ENCODE peak calls at places on chromosome 15, in four cellular contexts. One of them, this sample, is unnamed.

GRCh38 chr15:64092864-64093626 is 593 bp downstream of the CIAO2A start:
- DNase-seq in AG04450: no peak
- DNase-seq in OCI-M1: peak; percentile 79
- DNase-seq in ecto neural progenitor cell: no peak
- DNase-seq in this sample: no peak

GRCh38 chr15:31905054-31905453 is 125.3 kb upstream of the CHRNA7 start:
- DNase-seq in OCI-M1: no peak
- DNase-seq in ecto neural progenitor cell: no peak
- DNase-seq in AG04450: no peak
- DNase-seq in this sample: no peak

GRCh38 chr15:45660231-45660979 is 25.6 kb downstream of the SQOR start:
- DNase-seq in AG04450: no peak
- DNase-seq in OCI-M1: peak; percentile 25
- DNase-seq in ecto neural progenitor cell: no peak
- DNase-seq in this sample: no peak

GRCh38 chr15:28919679-28920655 is 34.2 kb downstream of the APBA2 start:
- DNase-seq in OCI-M1: no peak
- DNase-seq in ecto neural progenitor cell: no peak
- DNase-seq in AG04450: no peak
- DNase-seq in this sample: no peak

GRCh38 chr15:64635486-64635815 is 139.9 kb downstream of the RBPMS2 start:
- DNase-seq in AG04450: peak; percentile 42
- DNase-seq in OCI-M1: peak; percentile 65
- DNase-seq in ecto neural progenitor cell: no peak
- DNase-seq in this sample: peak; percentile 57

GRCh38 chr15:34241376-34242350 is 16.8 kb downstream of the EMC4 start:
- DNase-seq in AG04450: no peak
- DNase-seq in OCI-M1: peak; percentile 71
- DNase-seq in ecto neural progenitor cell: no peak
- DNase-seq in this sample: no peak

GRCh38 chr15:74391604-74392401 is 24.4 kb upstream of the CYP11A1 start:
- DNase-seq in ecto neural progenitor cell: no peak
- DNase-seq in OCI-M1: peak; percentile 41
- DNase-seq in AG04450: no peak
- DNase-seq in this sample: no peak

GRCh38 chr15:60649845-60650548 is 171.1 kb upstream of the ICE2 start:
- DNase-seq in ecto neural progenitor cell: no peak
- DNase-seq in OCI-M1: no peak
- DNase-seq in AG04450: no peak
- DNase-seq in this sample: no peak

GRCh38 chr15:62618432-62618831 is 424.1 kb upstream of the TPM1 start:
- DNase-seq in AG04450: peak; percentile 79
- DNase-seq in ecto neural progenitor cell: no peak
- DNase-seq in OCI-M1: no peak
- DNase-seq in this sample: peak; percentile 24

GRCh38 chr15:35624881-35625280 is 78.9 kb upstream of the DPH6 start:
- DNase-seq in AG04450: peak; percentile 64
- DNase-seq in ecto neural progenitor cell: no peak
- DNase-seq in OCI-M1: no peak
- DNase-seq in this sample: peak; percentile 74

GRCh38 chr15:67105991-67106763 is 40.8 kb downstream of the SMAD3 start:
- DNase-seq in ecto neural progenitor cell: no peak
- DNase-seq in OCI-M1: no peak
- DNase-seq in AG04450: no peak
- DNase-seq in this sample: no peak

GRCh38 chr15:94119923-94120775 is 111.2 kb upstream of the MCTP2 start:
- DNase-seq in AG04450: peak; percentile 84
- DNase-seq in OCI-M1: peak; percentile 88
- DNase-seq in ecto neural progenitor cell: peak; percentile 63
- DNase-seq in this sample: peak; percentile 78

GRCh38 chr15:93880358-93880757 is 351.0 kb upstream of the MCTP2 start:
- DNase-seq in ecto neural progenitor cell: no peak
- DNase-seq in OCI-M1: no peak
- DNase-seq in AG04450: no peak
- DNase-seq in this sample: no peak

GRCh38 chr15:91887321-91887720 is 33.8 kb downstream of the SLCO3A1 start:
- DNase-seq in OCI-M1: no peak
- DNase-seq in ecto neural progenitor cell: no peak
- DNase-seq in AG04450: no peak
- DNase-seq in this sample: no peak

GRCh38 chr15:63818191-63818590 is 15.6 kb downstream of the HERC1 start:
- DNase-seq in OCI-M1: peak; percentile 92
- DNase-seq in ecto neural progenitor cell: no peak
- DNase-seq in AG04450: no peak
- DNase-seq in this sample: no peak

GRCh38 chr15:32717290-32718081 is at the start of gene GREM1:
- DNase-seq in ecto neural progenitor cell: peak; percentile 90
- DNase-seq in AG04450: no peak
- DNase-seq in OCI-M1: no peak
- DNase-seq in this sample: peak; percentile 59

GRCh38 chr15:59736181-59736580 is 47.1 kb upstream of the BNIP2 start:
- DNase-seq in ecto neural progenitor cell: no peak
- DNase-seq in AG04450: no peak
- DNase-seq in OCI-M1: no peak
- DNase-seq in this sample: no peak

GRCh38 chr15:35293353-35294130 is 208.4 kb upstream of the NANOGP8 start:
- DNase-seq in AG04450: no peak
- DNase-seq in OCI-M1: peak; percentile 39
- DNase-seq in ecto neural progenitor cell: no peak
- DNase-seq in this sample: no peak

GRCh38 chr15:71735013-71735757 is 75.2 kb upstream of the NR2E3 start:
- DNase-seq in ecto neural progenitor cell: no peak
- DNase-seq in AG04450: no peak
- DNase-seq in OCI-M1: no peak
- DNase-seq in this sample: no peak

GRCh38 chr15:39589815-39590644 is 9.2 kb downstream of the THBS1 start:
- DNase-seq in OCI-M1: no peak
- DNase-seq in ecto neural progenitor cell: no peak
- DNase-seq in AG04450: no peak
- DNase-seq in this sample: peak; percentile 40

GRCh38 chr15:73388256-73388781 is 19.6 kb upstream of the HCN4 start:
- DNase-seq in AG04450: no peak
- DNase-seq in OCI-M1: no peak
- DNase-seq in ecto neural progenitor cell: no peak
- DNase-seq in this sample: no peak

GRCh38 chr15:95684693-95685115 is 645.8 kb upstream of the NR2F2 start:
- DNase-seq in AG04450: peak; percentile 48
- DNase-seq in ecto neural progenitor cell: no peak
- DNase-seq in OCI-M1: peak; percentile 91
- DNase-seq in this sample: no peak

GRCh38 chr15:98292442-98293240 is 332.1 kb downstream of the ARRDC4 start:
- DNase-seq in AG04450: no peak
- DNase-seq in ecto neural progenitor cell: peak; percentile 83
- DNase-seq in OCI-M1: peak; percentile 50
- DNase-seq in this sample: no peak

GRCh38 chr15:58731756-58732535 is 17.6 kb downstream of the ADAM10 start:
- DNase-seq in ecto neural progenitor cell: no peak
- DNase-seq in AG04450: no peak
- DNase-seq in OCI-M1: peak; percentile 29
- DNase-seq in this sample: no peak

GRCh38 chr15:93610944-93611343 is 521.9 kb upstream of the RGMA start:
- DNase-seq in OCI-M1: no peak
- DNase-seq in AG04450: no peak
- DNase-seq in ecto neural progenitor cell: no peak
- DNase-seq in this sample: no peak

GRCh38 chr15:71109130-71109529 is 6.1 kb upstream of the THSD4 start:
- DNase-seq in AG04450: no peak
- DNase-seq in ecto neural progenitor cell: no peak
- DNase-seq in OCI-M1: no peak
- DNase-seq in this sample: no peak

GRCh38 chr15:45268135-45268534 is 16.1 kb downstream of the SLC28A2 start:
- DNase-seq in ecto neural progenitor cell: no peak
- DNase-seq in OCI-M1: peak; percentile 22
- DNase-seq in AG04450: no peak
- DNase-seq in this sample: no peak

This sample was measured in AG09319.